ENCODE peak calls at places on chromosome 13, in six cellular contexts. D is HCT116, X is breast epithelium, K is lung, M is ovary, W is heart right ventricle. A is an unnamed sample. For H3K36me3, the result is how much of the 10 kb centered on the place peaks cover.

GRCh38 chr13:35780613-35781012 is 304.1 kb upstream of the MAB21L1 start:
- DNase-seq in K (no peak), X (no peak), M (no peak), W (no peak), D (no peak), A (no peak)

GRCh38 chr13:40149611-40150283 is 494.3 kb downstream of the COG6 start:
- DNase-seq in W (no peak), K (no peak), D (no peak), M (peak), X (no peak), A (peak)

GRCh38 chr13:106522112-106522511 is 13.3 kb downstream of the EFNB2 start:
- DNase-seq in K (no peak), W (no peak), M (no peak), X (no peak), D (no peak), A (no peak)

GRCh38 chr13:74173822-74174221 is 39.6 kb upstream of the KLF12 start:
- DNase-seq in X (no peak), K (no peak), M (no peak), W (no peak), D (no peak), A (no peak)

GRCh38 chr13:99980201-99981114 is 1.1 kb upstream of the ZIC2 start:
- DNase-seq in D (peak), K (no peak), W (peak), M (peak), X (no peak), A (peak)

GRCh38 chr13:59946924-59947323 is 216.8 kb downstream of the DIAPH3 start:
- DNase-seq in M (no peak), X (no peak), K (no peak), D (no peak), W (no peak), A (no peak)

GRCh38 chr13:33087790-33088189 is 71.6 kb downstream of the KL start:
- DNase-seq in X (no peak), W (no peak), K (no peak), D (no peak), M (no peak), A (no peak)

GRCh38 chr13:80924596-80924995 is 583.7 kb upstream of the SPRY2 start:
- DNase-seq in D (no peak), X (no peak), K (no peak), M (no peak), W (no peak), A (no peak)

GRCh38 chr13:63741029-63741813 is 2325.6 kb upstream of the PCDH20 start:
- DNase-seq in M (no peak), D (no peak), K (no peak), W (no peak), X (no peak), A (no peak)

GRCh38 chr13:26499209-26499601 is 58.3 kb upstream of the WASF3 start:
- DNase-seq in X (no peak), K (no peak), D (no peak), W (no peak), M (no peak), A (no peak)

GRCh38 chr13:33379597-33379996 is 94.0 kb upstream of the STARD13 start:
- DNase-seq in W (no peak), M (no peak), X (no peak), K (no peak), D (no peak), A (no peak)

GRCh38 chr13:35617420-35617819 is 140.9 kb upstream of the MAB21L1 start:
- DNase-seq in W (no peak), M (no peak), D (no peak), X (no peak), K (no peak), A (no peak)

GRCh38 chr13:94708031-94708571 is 4.2 kb downstream of the SOX21 start:
- DNase-seq in D (no peak), X (no peak), K (no peak), M (no peak), W (no peak), A (no peak)

GRCh38 chr13:45542878-45543277 is 72.7 kb downstream of the ERICH6B start:
- DNase-seq in W (no peak), M (no peak), K (no peak), X (no peak), D (no peak), A (no peak)

GRCh38 chr13:111546921-111547675 is 226.7 kb downstream of the TEX29 start:
- DNase-seq in M (no peak), X (no peak), K (no peak), D (no peak), W (no peak), A (peak)

GRCh38 chr13:48727252-48728011 is 73.7 kb downstream of the CYSLTR2 start:
- DNase-seq in W (peak), K (no peak), D (no peak), X (no peak), M (no peak), A (no peak)

GRCh38 chr13:100363874-100364273 is 224.7 kb downstream of the GGACT start:
- DNase-seq in K (no peak), D (no peak), X (no peak), W (no peak), M (no peak), A (peak)

GRCh38 chr13:87678353-87678752 is 7.2 kb downstream of the SLITRK5 start:
- DNase-seq in M (no peak), X (no peak), W (no peak), D (no peak), K (no peak), A (no peak)

GRCh38 chr13:89602655-89603054 is 1744.8 kb upstream of the MIR17HG start:
- DNase-seq in D (no peak), X (no peak), W (no peak), K (no peak), M (no peak), A (no peak)

GRCh38 chr13:54607421-54607820 is 1578.8 kb downstream of the OLFM4 start:
- DNase-seq in D (no peak), M (no peak), W (no peak), K (no peak), X (no peak), A (no peak)

GRCh38 chr13:110644892-110645521 is 29.7 kb downstream of the NAXD start:
- DNase-seq in M (peak), X (peak), D (no peak), K (peak), W (peak), A (peak)

DNA sequence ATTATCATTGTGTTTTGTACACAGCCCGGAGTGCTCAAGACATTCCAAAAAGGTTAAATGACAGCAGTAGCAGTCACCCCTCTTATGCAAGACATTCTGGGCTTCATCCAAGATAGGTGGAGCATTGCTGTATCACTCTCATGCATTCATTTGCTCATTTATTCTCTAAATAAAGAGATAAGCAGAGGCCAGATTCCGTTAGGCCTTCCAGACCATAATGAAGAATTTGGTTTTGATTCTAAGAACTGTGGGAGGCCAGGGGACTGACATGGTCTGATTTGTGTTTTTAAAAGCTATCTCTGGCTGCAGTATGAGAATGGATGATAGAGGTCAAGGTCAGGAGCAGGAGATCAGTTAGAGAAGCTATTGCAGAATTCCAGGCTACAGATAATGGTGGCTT is 145.8 kb downstream of the KCNRG start:
- DNase-seq in M (no peak), W (no peak), K (no peak), X (no peak), D (no peak), A (no peak)
- H3K4me3 ChIP-seq in M (no peak), W (no peak), K (no peak), X (no peak), D (no peak), A (no peak)

GRCh38 chr13:98506343-98507059 is 70.4 kb downstream of the STK24 start:
- DNase-seq in K (no peak), D (no peak), X (no peak), M (no peak), W (no peak), A (peak)
- H3K36me3 ChIP-seq in K (under half), D (under half), X (under half), M (under half), W (under half), A (under half)

GRCh38 chr13:52849727-52850395 is 1.4 kb upstream of the PCDH8 start:
- DNase-seq in W (no peak), X (no peak), K (no peak), D (no peak), M (no peak), A (no peak)
- H3K4me3 ChIP-seq in W (peak), X (no peak), K (no peak), D (no peak), M (no peak), A (no peak)

GRCh38 chr13:113243847-113244246 is 34.4 kb downstream of the CUL4A start:
- DNase-seq in M (no peak), X (no peak), D (no peak), K (no peak), W (no peak), A (no peak)
- H3K36me3 ChIP-seq in M (under half), X (under half), D (under half), K (under half), W (half or more), A (half or more)

GRCh38 chr13:103388839-103389238 is 322.6 kb upstream of the SLC10A2 start:
- DNase-seq in D (no peak), X (no peak), K (no peak), M (no peak), W (no peak), A (no peak)
- H3K4me3 ChIP-seq in D (no peak), X (no peak), K (no peak), M (no peak), W (no peak), A (no peak)

GRCh38 chr13:77065456-77066147 is 38.6 kb upstream of the FBXL3 start:
- DNase-seq in D (no peak), M (no peak), K (no peak), X (no peak), W (no peak), A (no peak)

GRCh38 chr13:77062097-77062496 is 35.1 kb upstream of the FBXL3 start:
- DNase-seq in D (no peak), X (no peak), K (no peak), M (no peak), W (no peak), A (no peak)

GRCh38 chr13:77056382-77056781 is 29.4 kb upstream of the FBXL3 start:
- DNase-seq in K (no peak), D (no peak), M (no peak), X (no peak), W (no peak), A (no peak)

GRCh38 chr13:77056886-77057285 is 29.9 kb upstream of the FBXL3 start:
- DNase-seq in X (no peak), K (no peak), M (no peak), W (no peak), D (no peak), A (no peak)

DNA sequence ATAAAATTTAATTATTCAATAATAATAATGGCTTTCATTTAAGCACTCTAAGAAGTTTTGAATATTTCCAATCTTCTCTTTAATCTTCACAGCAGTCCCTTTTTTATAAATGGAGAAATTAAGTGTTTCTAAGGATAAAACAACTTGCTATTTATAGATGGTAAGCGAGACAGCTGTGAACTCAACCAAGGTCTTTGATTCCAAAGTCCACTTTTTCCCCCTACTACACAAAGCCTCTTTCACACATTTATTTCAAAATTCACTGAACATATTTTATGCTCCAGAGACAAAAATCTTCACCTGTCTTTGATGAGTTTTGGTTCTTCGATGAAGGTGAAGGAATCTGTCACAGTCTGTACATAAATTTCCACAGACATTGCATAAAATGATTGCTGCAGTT is 34.4 kb upstream of the FBXL3 start:
- DNase-seq in W (no peak), M (no peak), X (no peak), D (no peak), K (no peak), A (no peak)
- H3K36me3 ChIP-seq in W (half or more), M (under half), X (under half), D (under half), K (under half), A (half or more)